ENCODE peak calls at places on chromosome 20, in nine cellular contexts. E is effector memory CD8-positive, alpha-beta T cell; X is A549; D is body of pancreas; A is heart right ventricle; V is activated naive CD8-positive, alpha-beta T cell treated with anti-CD3 and anti-CD28 coated beads, Interleukin-2, amount 50 U/mL, for 24 hours; K is stimulated activated naive CD8-positive, alpha-beta T cell treated with anti-CD3 and anti-CD28 coated beads, Interleukin-15, amount 100 ng/mL, for 72 hours; J is activated CD4-positive, CD25-positive, alpha-beta regulatory T cell treated with anti-CD3 and anti-CD28 coated beads, Interleukin-2, amount 50 U/mL, for 24 hours; B is natural killer cell. Y is an unnamed sample.

GRCh38 chr20:33474963-33475362 is 14.9 kb upstream of the CBFA2T2 start:
- ATAC-seq in K (no peak), J (no peak), D (no peak), V (no peak), B (no peak), E (no peak), X (no peak), A (no peak), Y (no peak)

GRCh38 chr20:44166477-44166876 is 20.5 kb downstream of the JPH2 start:
- ATAC-seq in V (no peak), X (peak), A (peak), J (no peak), E (no peak), D (no peak), K (no peak), B (no peak), Y (no peak)

GRCh38 chr20:54004397-54004940 is 65.9 kb downstream of the BCAS1 start:
- ATAC-seq in K (peak), V (peak), D (no peak), A (no peak), J (peak), B (no peak), X (no peak), E (no peak), Y (peak)

GRCh38 chr20:44560229-44560628 is 22.1 kb upstream of the PKIG start:
- ATAC-seq in J (no peak), A (no peak), V (no peak), K (no peak), B (no peak), D (no peak), X (no peak), E (no peak), Y (no peak)

GRCh38 chr20:22575087-22575721 is 9.2 kb downstream of the FOXA2 start:
- ATAC-seq in A (no peak), X (no peak), E (no peak), B (no peak), V (no peak), J (no peak), D (no peak), K (no peak), Y (no peak)

GRCh38 chr20:37758332-37758731 is 64.5 kb downstream of the CTNNBL1 start:
- ATAC-seq in D (no peak), K (no peak), A (peak), J (no peak), B (no peak), X (peak), V (no peak), E (no peak), Y (no peak)

GRCh38 chr20:35253010-35253409 is 24.9 kb downstream of the MMP24OS start:
- ATAC-seq in V (no peak), E (peak), X (no peak), B (no peak), A (no peak), K (no peak), J (no peak), D (no peak), Y (no peak)

GRCh38 chr20:20941468-20941889 is 164.7 kb downstream of the LINC00237 start:
- ATAC-seq in B (no peak), A (no peak), V (no peak), K (no peak), E (no peak), D (no peak), J (no peak), X (no peak), Y (no peak)

GRCh38 chr20:44701116-44701865 is 13.9 kb upstream of the CCN5 start:
- ATAC-seq in X (peak), B (no peak), A (no peak), J (no peak), K (no peak), D (peak), V (no peak), E (no peak), Y (no peak)

GRCh38 chr20:53654932-53655674 is 61.5 kb upstream of the ZNF217 start:
- ATAC-seq in A (peak), B (no peak), K (no peak), J (no peak), D (peak), E (no peak), V (no peak), X (no peak), Y (no peak)

GRCh38 chr20:30593572-30593971 is 663.9 kb upstream of the DEFB115 start:
- ATAC-seq in X (no peak), A (no peak), V (no peak), B (no peak), E (no peak), J (no peak), D (no peak), K (no peak), Y (no peak)

GRCh38 chr20:19745106-19745505 is 13.0 kb upstream of the RIN2 start:
- ATAC-seq in K (no peak), D (no peak), V (no peak), J (no peak), B (no peak), A (no peak), E (no peak), X (no peak), Y (no peak)

GRCh38 chr20:4225778-4226177 is 210.4 kb upstream of the RNF24 start:
- ATAC-seq in J (no peak), D (no peak), K (no peak), B (no peak), A (peak), E (no peak), X (peak), V (no peak), Y (no peak)

GRCh38 chr20:32650545-32650944 is 23.2 kb downstream of the C20orf203 start:
- ATAC-seq in B (no peak), J (no peak), A (no peak), V (no peak), D (no peak), K (no peak), X (no peak), E (no peak), Y (no peak)

GRCh38 chr20:53141651-53142050 is 169.5 kb downstream of the TSHZ2 start:
- ATAC-seq in B (no peak), V (no peak), E (no peak), A (peak), X (no peak), D (no peak), J (no peak), K (no peak), Y (no peak)

GRCh38 chr20:45339084-45339483 is 9.1 kb downstream of the SDC4 start:
- ATAC-seq in A (no peak), V (no peak), E (no peak), J (no peak), K (no peak), D (no peak), B (no peak), X (no peak), Y (no peak)

GRCh38 chr20:34579936-34580587 is 21.5 kb downstream of the MAP1LC3A start:
- ATAC-seq in B (peak), A (no peak), D (no peak), J (peak), V (no peak), E (peak), K (peak), X (no peak), Y (peak)

GRCh38 chr20:45892049-45892816 is 1.1 kb downstream of the CTSA start:
- ATAC-seq in A (no peak), D (no peak), J (no peak), V (no peak), X (peak), B (no peak), K (no peak), E (no peak), Y (no peak)

GRCh38 chr20:32988008-32988407 is 16.2 kb downstream of the SUN5 start:
- ATAC-seq in A (peak), D (no peak), K (no peak), E (no peak), V (no peak), X (no peak), B (no peak), J (no peak), Y (peak)

GRCh38 chr20:6473197-6473596 is 294.3 kb upstream of the BMP2 start:
- ATAC-seq in K (no peak), J (no peak), X (no peak), B (no peak), V (no peak), E (no peak), D (no peak), A (no peak), Y (no peak)

GRCh38 chr20:32574296-32575226 is 10.6 kb downstream of the NOL4L start:
- ATAC-seq in V (peak), E (no peak), J (peak), X (peak), D (no peak), B (peak), A (peak), K (peak), Y (peak)

GRCh38 chr20:20303742-20304141 is 64.2 kb upstream of the INSM1 start:
- ATAC-seq in X (no peak), J (no peak), E (no peak), K (no peak), A (peak), B (no peak), V (no peak), D (no peak), Y (no peak)

GRCh38 chr20:25195014-25195961 is at the start of gene ENTPD6:
- ATAC-seq in A (peak), J (peak), B (peak), D (peak), V (peak), K (peak), X (peak), E (peak), Y (peak)

GRCh38 chr20:32227316-32227715 is 19.6 kb downstream of the POFUT1 start:
- ATAC-seq in D (peak), J (no peak), B (no peak), A (peak), V (no peak), E (no peak), K (no peak), X (no peak), Y (no peak)

GRCh38 chr20:52924411-52925271 is 47.5 kb upstream of the TSHZ2 start:
- ATAC-seq in J (no peak), B (no peak), A (no peak), E (no peak), D (no peak), V (peak), X (no peak), K (no peak), Y (no peak)

GRCh38 chr20:43900062-43900461 is 14.6 kb upstream of the TOX2 start:
- ATAC-seq in E (no peak), B (no peak), D (no peak), A (peak), K (no peak), X (no peak), J (no peak), V (no peak), Y (no peak)

GRCh38 chr20:61972910-61973508 is 92.7 kb downstream of the TAF4 start:
- ATAC-seq in A (no peak), D (no peak), K (no peak), X (no peak), J (no peak), V (no peak), B (no peak), E (no peak), Y (no peak)

GRCh38 chr20:32203556-32204484 is 3.7 kb downstream of the PLAGL2 start:
- ATAC-seq in V (peak), D (no peak), X (no peak), E (no peak), A (peak), B (no peak), K (peak), J (peak), Y (peak)

GRCh38 chr20:36975085-36975829 is 23.7 kb upstream of the SAMHD1 start:
- ATAC-seq in B (peak), V (peak), D (no peak), X (no peak), A (no peak), E (peak), K (peak), J (peak), Y (peak)

GRCh38 chr20:36971103-36971502 is 19.6 kb upstream of the SAMHD1 start:
- ATAC-seq in A (no peak), B (no peak), X (no peak), V (peak), E (no peak), J (peak), D (no peak), K (peak), Y (peak)

GRCh38 chr20:10304474-10305046 is 85.9 kb downstream of the SNAP25 start:
- ATAC-seq in J (no peak), B (peak), A (no peak), K (no peak), X (no peak), E (peak), D (no peak), V (no peak), Y (no peak)

GRCh38 chr20:41089555-41089954 is 47.8 kb upstream of the PLCG1 start:
- ATAC-seq in V (no peak), B (no peak), E (no peak), X (no peak), K (no peak), A (no peak), J (no peak), D (no peak), Y (no peak)

GRCh38 chr20:10568032-10568431 is 105.8 kb downstream of the JAG1 start:
- ATAC-seq in D (no peak), J (peak), A (no peak), K (no peak), B (peak), V (peak), X (no peak), E (peak), Y (no peak)

GRCh38 chr20:52379723-52380336 is 188.3 kb upstream of the ZFP64 start:
- ATAC-seq in A (no peak), K (no peak), E (no peak), J (no peak), X (peak), D (no peak), B (no peak), V (no peak), Y (no peak)